ENCODE peak calls at places on chromosomes 3 and 15, in seven cellular contexts. H is thyroid gland; S is aorta; W is dorsolateral prefrontal cortex; F is effector memory CD4-positive, alpha-beta T cell; B is PC-9; T is OCI-LY7. V is an unnamed sample.
A peak's percentile ranks its signal among the peaks of the same experiment; 100 is the strongest.

GRCh38 chr15:33028495-33028894 is 166.0 kb downstream of the FMN1 start:
- DNase-seq in H (peak; percentile 43), S (no peak), W (no peak), F (no peak), B (no peak), T (no peak), V (no peak)

GRCh38 chr15:49038382-49038781 is 7.9 kb downstream of the SECISBP2L start:
- DNase-seq in H (no peak), S (no peak), W (no peak), F (no peak), B (no peak), T (no peak), V (no peak)

GRCh38 chr3:114741066-114741465 is 406.0 kb downstream of the ZBTB20 start:
- DNase-seq in H (no peak), S (no peak), W (no peak), F (no peak), B (no peak), T (no peak), V (no peak)

GRCh38 chr3:30475038-30475808 is 131.2 kb upstream of the TGFBR2 start:
- DNase-seq in H (no peak), S (no peak), W (no peak), F (no peak), B (no peak), T (no peak), V (no peak)

GRCh38 chr3:12750658-12751071 is 8.4 kb downstream of the TMEM40 start:
- DNase-seq in H (no peak), S (no peak), W (no peak), F (no peak), B (peak; percentile 26), T (no peak), V (no peak)

GRCh38 chr3:96071107-96071506 is 743.3 kb upstream of the EPHA6 start:
- DNase-seq in H (no peak), S (no peak), W (no peak), F (no peak), B (no peak), T (no peak), V (no peak)

GRCh38 chr3:53677406-53677805 is 168.8 kb downstream of the CHDH start:
- DNase-seq in H (peak; percentile 6), S (no peak), W (no peak), F (no peak), B (no peak), T (peak; percentile 10), V (no peak)

GRCh38 chr3:33096103-33096868 is 660 bp downstream of the GLB1 start:
- DNase-seq in H (peak; percentile 48), S (peak; percentile 79), W (peak; percentile 57), F (peak; percentile 27), B (peak; percentile 39), T (peak; percentile 51), V (peak; percentile 16)

GRCh38 chr3:78809941-78810340 is 957.9 kb downstream of the ROBO1 start:
- DNase-seq in H (no peak), S (no peak), W (no peak), F (no peak), B (no peak), T (no peak), V (no peak)

GRCh38 chr15:40146037-40146436 is 14.8 kb upstream of the BUB1B start:
- DNase-seq in H (no peak), S (no peak), W (no peak), F (no peak), B (peak; percentile 47), T (no peak), V (no peak)

GRCh38 chr3:72694398-72694797 is 153.8 kb downstream of the SHQ1 start:
- DNase-seq in H (no peak), S (no peak), W (no peak), F (no peak), B (no peak), T (no peak), V (no peak)

GRCh38 chr3:25962255-25962654 is 172.4 kb downstream of the OXSM start:
- DNase-seq in H (peak; percentile 1), S (no peak), W (no peak), F (no peak), B (peak; percentile 8), T (peak; percentile 4), V (no peak)

GRCh38 chr3:82942041-82942440 is 1180.6 kb upstream of the GBE1 start:
- DNase-seq in H (no peak), S (no peak), W (no peak), F (no peak), B (no peak), T (peak; percentile 47), V (no peak)

GRCh38 chr15:98743177-98743576 is 94.8 kb downstream of the IGF1R start:
- DNase-seq in H (no peak), S (no peak), W (no peak), F (no peak), B (no peak), T (no peak), V (no peak)

GRCh38 chr3:148723591-148723990 is 25.9 kb downstream of the AGTR1 start:
- DNase-seq in H (no peak), S (no peak), W (no peak), F (no peak), B (no peak), T (no peak), V (no peak)

GRCh38 chr3:153970735-153971347 is 150.3 kb upstream of the ARHGEF26 start:
- DNase-seq in H (no peak), S (no peak), W (no peak), F (no peak), B (no peak), T (peak; percentile 4), V (no peak)

GRCh38 chr15:101206173-101206572 is 45.7 kb downstream of the CHSY1 start:
- DNase-seq in H (no peak), S (no peak), W (peak; percentile 66), F (peak; percentile 12), B (no peak), T (no peak), V (no peak)

GRCh38 chr3:150603888-150604319 is 783 bp downstream of the SELENOT start:
- DNase-seq in H (peak; percentile 35), S (no peak), W (no peak), F (no peak), B (peak; percentile 42), T (no peak), V (no peak)

GRCh38 chr3:113330742-113331141 is 110.6 kb downstream of the CFAP44 start:
- DNase-seq in H (no peak), S (no peak), W (no peak), F (no peak), B (no peak), T (no peak), V (no peak)

GRCh38 chr15:60299452-60300047 is 98.2 kb downstream of the ANXA2 start:
- DNase-seq in H (no peak), S (no peak), W (no peak), F (no peak), B (no peak), T (no peak), V (peak; percentile 5)

GRCh38 chr15:31905054-31905453 is 125.3 kb upstream of the CHRNA7 start:
- DNase-seq in H (peak; percentile 36), S (no peak), W (no peak), F (no peak), B (no peak), T (no peak), V (no peak)

GRCh38 chr15:64452988-64453688 is 7.2 kb upstream of the ZNF609 start:
- DNase-seq in H (peak; percentile 81), S (peak; percentile 58), W (peak; percentile 60), F (no peak), B (no peak), T (no peak), V (peak; percentile 17)

GRCh38 chr3:195128255-195129071 is 142.5 kb downstream of the XXYLT1 start:
- DNase-seq in H (no peak), S (no peak), W (no peak), F (no peak), B (no peak), T (no peak), V (no peak)

GRCh38 chr3:127714151-127714571 is 41.4 kb downstream of the ABTB1 start:
- DNase-seq in H (no peak), S (peak; percentile 39), W (no peak), F (no peak), B (no peak), T (no peak), V (no peak)

GRCh38 chr15:35445891-35446290 is 100.1 kb downstream of the DPH6 start:
- DNase-seq in H (no peak), S (no peak), W (no peak), F (no peak), B (no peak), T (no peak), V (no peak)

GRCh38 chr3:177753498-177754155 is 556.3 kb upstream of the TBL1XR1 start:
- DNase-seq in H (peak; percentile 32), S (peak; percentile 58), W (no peak), F (no peak), B (no peak), T (no peak), V (no peak)

GRCh38 chr3:66744986-66745385 is 244.2 kb upstream of the LRIG1 start:
- DNase-seq in H (no peak), S (no peak), W (no peak), F (no peak), B (no peak), T (no peak), V (no peak)

GRCh38 chr15:52066842-52067544 is 45.6 kb downstream of the BCL2L10 start:
- DNase-seq in H (peak; percentile 21), S (no peak), W (no peak), F (no peak), B (no peak), T (no peak), V (no peak)
- H3K27ac ChIP-seq in H (no peak overlapping the region), S (no peak overlapping the region), W (no peak overlapping the region), F (no peak overlapping the region), B (no peak overlapping the region), T (no peak overlapping the region), V (no peak overlapping the region)

GRCh38 chr15:37109151-37109912 is 9.0 kb upstream of the MEIS2 start:
- DNase-seq in H (no peak), S (no peak), W (no peak), F (no peak), B (no peak), T (no peak), V (no peak)
- H3K27ac ChIP-seq in H (no peak overlapping the region), S (no peak overlapping the region), W (peak overlapping the region; percentile 88), F (no peak overlapping the region), B (no peak overlapping the region), T (no peak overlapping the region), V (peak overlapping the region; percentile 88)

DNA sequence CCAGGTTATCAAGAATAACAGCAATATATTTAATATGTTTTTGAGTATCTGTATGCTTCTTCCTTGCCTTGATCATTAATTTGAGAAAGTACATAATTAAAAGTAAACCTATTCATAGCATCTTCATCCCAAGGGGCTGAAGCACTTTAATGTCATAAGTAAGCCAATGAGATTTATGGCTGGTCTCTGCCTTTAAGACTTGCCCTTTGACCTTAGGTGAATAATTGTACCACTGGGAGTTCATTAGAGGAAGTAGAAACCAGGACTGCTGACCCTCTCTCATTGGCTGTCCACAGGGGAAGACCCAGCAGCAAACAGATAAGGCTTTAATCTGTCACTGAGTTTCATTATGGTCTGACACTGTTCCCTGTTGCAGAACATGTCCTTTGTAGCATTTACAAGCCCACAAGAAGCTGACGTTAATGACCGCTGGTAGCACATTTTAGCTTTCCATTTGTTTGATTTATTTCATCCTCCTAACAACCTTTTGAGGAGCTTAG is 16.3 kb upstream of the ERC2 start:
- DNase-seq in H (no peak), S (no peak), W (no peak), F (no peak), B (no peak), T (no peak), V (no peak)
- H3K27ac ChIP-seq in H (no peak overlapping the region), S (no peak overlapping the region), W (no peak overlapping the region), F (no peak overlapping the region), B (no peak overlapping the region), T (no peak overlapping the region), V (no peak overlapping the region)

GRCh38 chr3:197906850-197907187 is 43.2 kb upstream of the RPL35A start:
- DNase-seq in H (no peak), S (no peak), W (no peak), F (no peak), B (no peak), T (no peak), V (no peak)
- H3K27ac ChIP-seq in H (no peak overlapping the region), S (no peak overlapping the region), W (no peak overlapping the region), F (no peak overlapping the region), B (peak overlapping the region; percentile 64), T (no peak overlapping the region), V (no peak overlapping the region)

V was measured in caudate nucleus.